ENCODE peak calls at places on chromosome 1, in four cellular contexts. One of them, this sample, is unnamed.

GRCh38 chr1:219329606-219330005 is 155.9 kb downstream of the LYPLAL1 start:
- DNase-seq in endothelial cell of umbilical vein: peak
- DNase-seq in ovary: no peak
- DNase-seq in endodermal cell: no peak
- DNase-seq in this sample: no peak

GRCh38 chr1:19712928-19713327 is 48.3 kb downstream of the HTR6 start:
- DNase-seq in endothelial cell of umbilical vein: no peak
- DNase-seq in ovary: no peak
- DNase-seq in endodermal cell: no peak
- DNase-seq in this sample: no peak

GRCh38 chr1:30852026-30852425 is 56.5 kb downstream of the SDC3 start:
- DNase-seq in endothelial cell of umbilical vein: peak
- DNase-seq in ovary: peak
- DNase-seq in endodermal cell: no peak
- DNase-seq in this sample: no peak

GRCh38 chr1:35573198-35573775 is at the start of gene TFAP2E:
- DNase-seq in endothelial cell of umbilical vein: peak
- DNase-seq in ovary: no peak
- DNase-seq in endodermal cell: peak
- DNase-seq in this sample: no peak

GRCh38 chr1:154521695-154522094 is 19.5 kb upstream of the SHE start:
- DNase-seq in endothelial cell of umbilical vein: peak
- DNase-seq in ovary: no peak
- DNase-seq in endodermal cell: no peak
- DNase-seq in this sample: no peak

GRCh38 chr1:65393345-65393744 is 27.1 kb upstream of the LEPR start:
- DNase-seq in endothelial cell of umbilical vein: peak
- DNase-seq in ovary: no peak
- DNase-seq in endodermal cell: no peak
- DNase-seq in this sample: no peak

GRCh38 chr1:66468712-66469111 is 65.2 kb upstream of the SGIP1 start:
- DNase-seq in endothelial cell of umbilical vein: no peak
- DNase-seq in ovary: no peak
- DNase-seq in endodermal cell: no peak
- DNase-seq in this sample: no peak

GRCh38 chr1:106222415-106222814 is 834.1 kb upstream of the PRMT6 start:
- DNase-seq in endothelial cell of umbilical vein: no peak
- DNase-seq in ovary: no peak
- DNase-seq in endodermal cell: no peak
- DNase-seq in this sample: no peak

GRCh38 chr1:208544794-208545193 is 300.6 kb upstream of the PLXNA2 start:
- DNase-seq in endothelial cell of umbilical vein: no peak
- DNase-seq in ovary: no peak
- DNase-seq in endodermal cell: no peak
- DNase-seq in this sample: no peak

GRCh38 chr1:84300991-84301758 is at the start of gene SAMD13:
- DNase-seq in endothelial cell of umbilical vein: peak
- DNase-seq in ovary: peak
- DNase-seq in endodermal cell: no peak
- DNase-seq in this sample: peak

GRCh38 chr1:88079036-88079435 is 605.0 kb upstream of the PKN2 start:
- DNase-seq in endothelial cell of umbilical vein: peak
- DNase-seq in ovary: no peak
- DNase-seq in endodermal cell: peak
- DNase-seq in this sample: no peak

GRCh38 chr1:94362466-94363058 is 55.6 kb upstream of the ABCD3 start:
- DNase-seq in endothelial cell of umbilical vein: no peak
- DNase-seq in ovary: no peak
- DNase-seq in endodermal cell: no peak
- DNase-seq in this sample: no peak

GRCh38 chr1:156308078-156308477 is 9.0 kb upstream of the VHLL start:
- DNase-seq in endothelial cell of umbilical vein: peak
- DNase-seq in ovary: no peak
- DNase-seq in endodermal cell: no peak
- DNase-seq in this sample: no peak

GRCh38 chr1:178243119-178243518 is 149.2 kb downstream of the RASAL2 start:
- DNase-seq in endothelial cell of umbilical vein: no peak
- DNase-seq in ovary: no peak
- DNase-seq in endodermal cell: no peak
- DNase-seq in this sample: no peak

GRCh38 chr1:94937820-94938219 is 10.9 kb upstream of the CNN3 start:
- DNase-seq in endothelial cell of umbilical vein: no peak
- DNase-seq in ovary: no peak
- DNase-seq in endodermal cell: no peak
- DNase-seq in this sample: no peak

GRCh38 chr1:210438928-210439841 is 110.5 kb downstream of the HHAT start:
- DNase-seq in endothelial cell of umbilical vein: peak
- DNase-seq in ovary: no peak
- DNase-seq in endodermal cell: no peak
- DNase-seq in this sample: no peak

GRCh38 chr1:174160109-174160473 is 771 bp downstream of the RABGAP1L start:
- DNase-seq in endothelial cell of umbilical vein: peak
- DNase-seq in ovary: peak
- DNase-seq in endodermal cell: peak
- DNase-seq in this sample: no peak

GRCh38 chr1:198253668-198254067 is 96.9 kb downstream of the NEK7 start:
- DNase-seq in endothelial cell of umbilical vein: peak
- DNase-seq in ovary: no peak
- DNase-seq in endodermal cell: no peak
- DNase-seq in this sample: no peak

GRCh38 chr1:198255783-198256182 is 99.0 kb downstream of the NEK7 start:
- DNase-seq in endothelial cell of umbilical vein: no peak
- DNase-seq in ovary: no peak
- DNase-seq in endodermal cell: no peak
- DNase-seq in this sample: no peak

GRCh38 chr1:198254521-198254920 is 97.7 kb downstream of the NEK7 start:
- DNase-seq in endothelial cell of umbilical vein: no peak
- DNase-seq in ovary: no peak
- DNase-seq in endodermal cell: no peak
- DNase-seq in this sample: no peak

GRCh38 chr1:198254948-198255347 is 98.2 kb downstream of the NEK7 start:
- DNase-seq in endothelial cell of umbilical vein: no peak
- DNase-seq in ovary: no peak
- DNase-seq in endodermal cell: no peak
- DNase-seq in this sample: no peak

GRCh38 chr1:198253259-198253658 is 96.5 kb downstream of the NEK7 start:
- DNase-seq in endothelial cell of umbilical vein: no peak
- DNase-seq in ovary: no peak
- DNase-seq in endodermal cell: no peak
- DNase-seq in this sample: no peak
- H3K4me3 ChIP-seq in endothelial cell of umbilical vein: no peak
- H3K4me3 ChIP-seq in ovary: no peak
- H3K4me3 ChIP-seq in endodermal cell: no peak
- H3K4me3 ChIP-seq in this sample: no peak

GRCh38 chr1:27961646-27962221 is 2.0 kb downstream of the XKR8 start:
- DNase-seq in endothelial cell of umbilical vein: no peak
- DNase-seq in ovary: no peak
- DNase-seq in endodermal cell: peak
- DNase-seq in this sample: no peak

GRCh38 chr1:27959792-27960603 is at the start of gene XKR8:
- DNase-seq in endothelial cell of umbilical vein: peak
- DNase-seq in ovary: peak
- DNase-seq in endodermal cell: peak
- DNase-seq in this sample: peak

GRCh38 chr1:27963393-27963792 is 3.6 kb downstream of the XKR8 start:
- DNase-seq in endothelial cell of umbilical vein: no peak
- DNase-seq in ovary: no peak
- DNase-seq in endodermal cell: no peak
- DNase-seq in this sample: no peak

GRCh38 chr1:27958513-27958912 is 1.3 kb upstream of the XKR8 start:
- DNase-seq in endothelial cell of umbilical vein: no peak
- DNase-seq in ovary: peak
- DNase-seq in endodermal cell: peak
- DNase-seq in this sample: no peak

GRCh38 chr1:27960762-27961645 is 1.2 kb downstream of the XKR8 start:
- DNase-seq in endothelial cell of umbilical vein: peak
- DNase-seq in ovary: no peak
- DNase-seq in endodermal cell: peak
- DNase-seq in this sample: no peak
- H3K4me3 ChIP-seq in endothelial cell of umbilical vein: no peak
- H3K4me3 ChIP-seq in ovary: peak
- H3K4me3 ChIP-seq in endodermal cell: peak
- H3K4me3 ChIP-seq in this sample: peak

GRCh38 chr1:170707959-170708666 is 44.2 kb downstream of the PRRX1 start:
- DNase-seq in endothelial cell of umbilical vein: peak
- DNase-seq in ovary: no peak
- DNase-seq in endodermal cell: no peak
- DNase-seq in this sample: no peak
- H3K4me3 ChIP-seq in endothelial cell of umbilical vein: no peak
- H3K4me3 ChIP-seq in ovary: no peak
- H3K4me3 ChIP-seq in endodermal cell: no peak
- H3K4me3 ChIP-seq in this sample: no peak

DNA sequence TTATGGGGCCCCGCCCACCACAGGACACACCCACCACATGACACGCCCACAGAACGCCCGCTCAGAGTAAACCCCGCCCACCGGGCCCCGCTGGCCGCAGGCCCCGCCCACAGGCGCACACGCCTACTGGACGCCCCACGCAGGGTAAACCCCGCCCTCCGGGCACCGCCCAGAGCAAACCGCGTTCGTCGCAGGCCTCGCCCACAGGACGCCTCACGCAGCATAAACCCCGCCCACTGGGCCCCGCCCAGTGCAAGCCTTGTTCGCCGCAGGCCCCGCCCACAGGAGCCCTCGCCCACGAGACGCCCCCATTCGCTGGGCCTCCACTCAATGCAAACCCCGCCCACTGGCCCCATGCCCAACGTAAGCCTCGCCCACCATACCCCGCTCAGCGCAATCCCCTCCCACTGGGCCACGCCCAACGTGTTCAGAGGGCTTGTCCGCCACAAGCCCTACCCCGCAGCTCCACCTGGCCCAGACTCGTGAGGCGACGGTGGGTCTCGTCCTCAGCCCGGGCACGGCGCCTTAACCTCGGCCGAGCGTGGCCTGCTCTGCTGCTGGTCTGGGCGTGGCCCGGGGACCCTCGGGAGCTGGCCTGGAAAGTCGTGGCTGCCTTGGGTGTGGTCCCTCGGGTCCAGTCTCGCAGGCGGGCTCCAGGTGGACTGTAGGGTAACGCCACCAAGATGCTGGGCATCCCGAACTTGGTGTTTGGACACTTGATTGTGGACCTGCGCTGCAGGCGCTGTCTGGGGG is 401 bp upstream of the TMEM52 start:
- DNase-seq in endothelial cell of umbilical vein: peak
- DNase-seq in ovary: peak
- DNase-seq in endodermal cell: peak
- DNase-seq in this sample: peak
- H3K4me3 ChIP-seq in endothelial cell of umbilical vein: no peak
- H3K4me3 ChIP-seq in ovary: peak
- H3K4me3 ChIP-seq in endodermal cell: peak
- H3K4me3 ChIP-seq in this sample: peak

DNA sequence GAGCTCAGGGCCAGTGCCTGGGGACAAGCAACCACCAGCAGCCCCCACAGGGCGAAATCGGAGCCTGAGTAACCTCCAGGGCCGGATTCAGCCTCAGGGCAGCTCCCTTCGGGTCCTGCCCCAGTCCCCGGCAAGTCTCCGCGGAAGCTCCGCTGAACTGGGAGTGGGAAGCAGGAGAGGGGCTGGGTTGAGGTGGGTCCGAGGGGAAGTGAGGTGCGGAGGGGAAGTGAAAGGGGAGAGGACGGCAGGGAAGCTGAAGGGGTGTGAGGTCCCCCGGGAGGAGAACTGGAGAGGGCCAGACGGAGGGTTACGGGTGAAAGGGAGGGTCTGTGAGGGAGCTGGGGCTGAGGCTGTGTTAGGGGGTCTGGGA is 560 bp downstream of the PADI2 start:
- DNase-seq in endothelial cell of umbilical vein: no peak
- DNase-seq in ovary: no peak
- DNase-seq in endodermal cell: peak
- DNase-seq in this sample: no peak
- H3K4me3 ChIP-seq in endothelial cell of umbilical vein: no peak
- H3K4me3 ChIP-seq in ovary: peak
- H3K4me3 ChIP-seq in endodermal cell: peak
- H3K4me3 ChIP-seq in this sample: no peak

GRCh38 chr1:169024800-169025253 is 81.7 kb upstream of the ATP1B1 start:
- DNase-seq in endothelial cell of umbilical vein: no peak
- DNase-seq in ovary: no peak
- DNase-seq in endodermal cell: no peak
- DNase-seq in this sample: no peak
- H3K4me3 ChIP-seq in endothelial cell of umbilical vein: no peak
- H3K4me3 ChIP-seq in ovary: no peak
- H3K4me3 ChIP-seq in endodermal cell: no peak
- H3K4me3 ChIP-seq in this sample: no peak

DNA sequence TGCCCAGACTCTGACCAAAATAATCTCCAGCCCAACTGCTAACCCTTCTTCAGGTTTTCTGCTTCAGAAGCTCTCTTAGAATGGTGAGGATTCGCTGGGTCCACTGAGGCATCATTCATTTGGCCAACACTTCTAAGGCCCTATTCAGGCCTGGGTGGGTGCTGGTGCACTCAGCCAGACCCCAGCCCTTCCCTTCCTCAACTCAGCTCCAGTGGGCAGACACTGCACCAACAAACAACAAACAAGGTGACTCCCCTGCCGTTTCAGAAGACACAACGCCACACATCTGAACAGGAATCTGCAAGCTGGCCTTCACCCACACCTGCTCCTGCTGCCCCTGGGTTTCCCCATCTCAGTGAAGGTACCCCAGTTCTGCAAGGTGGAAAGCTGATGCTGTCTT is 6.0 kb downstream of the HEYL start:
- DNase-seq in endothelial cell of umbilical vein: no peak
- DNase-seq in ovary: no peak
- DNase-seq in endodermal cell: no peak
- DNase-seq in this sample: no peak
- H3K4me3 ChIP-seq in endothelial cell of umbilical vein: no peak
- H3K4me3 ChIP-seq in ovary: peak
- H3K4me3 ChIP-seq in endodermal cell: no peak
- H3K4me3 ChIP-seq in this sample: no peak

GRCh38 chr1:33363470-33363861 is 42.6 kb upstream of the A3GALT2 start:
- DNase-seq in endothelial cell of umbilical vein: no peak
- DNase-seq in ovary: no peak
- DNase-seq in endodermal cell: no peak
- DNase-seq in this sample: no peak
- H3K4me3 ChIP-seq in endothelial cell of umbilical vein: no peak
- H3K4me3 ChIP-seq in ovary: no peak
- H3K4me3 ChIP-seq in endodermal cell: peak
- H3K4me3 ChIP-seq in this sample: no peak